ENCODE peak calls at places on chromosomes 7 and 10, in five cellular contexts. One of them, this sample, is unnamed. For H3K4me1, the result is how much of the 10 kb centered on the place peaks cover.

GRCh38 chr10:12377891-12378290 is 28.5 kb downstream of the CAMK1D start:
- DNase-seq in left lung: no peak
- DNase-seq in transverse colon: no peak
- DNase-seq in Caco-2: no peak
- DNase-seq in fibroblast of lung: no peak
- DNase-seq in this sample: no peak

GRCh38 chr7:84379446-84379845 is 184.9 kb upstream of the SEMA3A start:
- DNase-seq in left lung: no peak
- DNase-seq in Caco-2: no peak
- DNase-seq in fibroblast of lung: no peak
- DNase-seq in transverse colon: no peak
- DNase-seq in this sample: no peak

GRCh38 chr7:66250711-66251110 is 45.6 kb downstream of the TPST1 start:
- DNase-seq in transverse colon: no peak
- DNase-seq in left lung: no peak
- DNase-seq in fibroblast of lung: peak
- DNase-seq in Caco-2: no peak
- DNase-seq in this sample: no peak

GRCh38 chr10:91528768-91529167 is 104.1 kb downstream of the PPP1R3C start:
- DNase-seq in fibroblast of lung: no peak
- DNase-seq in left lung: no peak
- DNase-seq in Caco-2: no peak
- DNase-seq in transverse colon: no peak
- DNase-seq in this sample: no peak

GRCh38 chr10:18104223-18104872 is 35.9 kb upstream of the CACNB2 start:
- DNase-seq in Caco-2: peak
- DNase-seq in fibroblast of lung: peak
- DNase-seq in transverse colon: peak
- DNase-seq in left lung: no peak
- DNase-seq in this sample: peak

GRCh38 chr7:124603066-124603465 is 162.5 kb downstream of the GPR37 start:
- DNase-seq in transverse colon: no peak
- DNase-seq in Caco-2: no peak
- DNase-seq in left lung: no peak
- DNase-seq in fibroblast of lung: peak
- DNase-seq in this sample: no peak

GRCh38 chr7:123771846-123772245 is 23.0 kb upstream of the WASL start:
- DNase-seq in transverse colon: no peak
- DNase-seq in Caco-2: no peak
- DNase-seq in fibroblast of lung: no peak
- DNase-seq in left lung: no peak
- DNase-seq in this sample: no peak

GRCh38 chr7:45689011-45689796 is 115.0 kb downstream of the ADCY1 start:
- DNase-seq in fibroblast of lung: peak
- DNase-seq in transverse colon: no peak
- DNase-seq in Caco-2: no peak
- DNase-seq in left lung: no peak
- DNase-seq in this sample: no peak

GRCh38 chr10:9656386-9656785 is 1361.3 kb upstream of the CELF2 start:
- DNase-seq in Caco-2: no peak
- DNase-seq in left lung: no peak
- DNase-seq in transverse colon: no peak
- DNase-seq in fibroblast of lung: no peak
- DNase-seq in this sample: no peak

GRCh38 chr10:398954-399353 is 263.7 kb downstream of the ZMYND11 start:
- DNase-seq in left lung: no peak
- DNase-seq in fibroblast of lung: no peak
- DNase-seq in transverse colon: no peak
- DNase-seq in Caco-2: no peak
- DNase-seq in this sample: no peak

GRCh38 chr10:21505711-21506278 is 19.7 kb downstream of the SKIDA1 start:
- DNase-seq in transverse colon: no peak
- DNase-seq in fibroblast of lung: no peak
- DNase-seq in left lung: no peak
- DNase-seq in Caco-2: peak
- DNase-seq in this sample: no peak

GRCh38 chr10:120586471-120586872 is 129.4 kb downstream of the PLPP4 start:
- DNase-seq in transverse colon: no peak
- DNase-seq in left lung: no peak
- DNase-seq in Caco-2: no peak
- DNase-seq in fibroblast of lung: no peak
- DNase-seq in this sample: no peak

GRCh38 chr10:124636271-124636993 is 107.7 kb downstream of the FAM53B start:
- DNase-seq in left lung: no peak
- DNase-seq in transverse colon: no peak
- DNase-seq in fibroblast of lung: no peak
- DNase-seq in Caco-2: no peak
- DNase-seq in this sample: no peak

GRCh38 chr7:1457949-1458675 is 1.2 kb downstream of the MICALL2 start:
- DNase-seq in left lung: no peak
- DNase-seq in Caco-2: no peak
- DNase-seq in fibroblast of lung: peak
- DNase-seq in transverse colon: no peak
- DNase-seq in this sample: no peak

GRCh38 chr10:7592627-7593026 is 74.1 kb downstream of the ITIH5 start:
- DNase-seq in left lung: no peak
- DNase-seq in transverse colon: no peak
- DNase-seq in Caco-2: no peak
- DNase-seq in fibroblast of lung: no peak
- DNase-seq in this sample: no peak

GRCh38 chr7:2554654-2555053 is 670 bp downstream of the BRAT1 start:
- DNase-seq in fibroblast of lung: no peak
- DNase-seq in Caco-2: peak
- DNase-seq in left lung: no peak
- DNase-seq in transverse colon: no peak
- DNase-seq in this sample: peak

GRCh38 chr7:73833251-73833919 is 2.6 kb downstream of the CLDN4 start:
- DNase-seq in transverse colon: peak
- DNase-seq in left lung: peak
- DNase-seq in fibroblast of lung: no peak
- DNase-seq in Caco-2: peak
- DNase-seq in this sample: no peak

GRCh38 chr10:6037975-6038624 is 24.1 kb downstream of the IL2RA start:
- DNase-seq in Caco-2: no peak
- DNase-seq in fibroblast of lung: no peak
- DNase-seq in left lung: no peak
- DNase-seq in transverse colon: no peak
- DNase-seq in this sample: no peak

GRCh38 chr10:113740850-113741249 is 10.6 kb upstream of the PLEKHS1 start:
- DNase-seq in Caco-2: no peak
- DNase-seq in left lung: peak
- DNase-seq in fibroblast of lung: no peak
- DNase-seq in transverse colon: no peak
- DNase-seq in this sample: no peak

GRCh38 chr7:1535695-1536094 is 5.2 kb downstream of the MAFK start:
- DNase-seq in transverse colon: no peak
- DNase-seq in Caco-2: no peak
- DNase-seq in left lung: no peak
- DNase-seq in fibroblast of lung: no peak
- DNase-seq in this sample: no peak

GRCh38 chr7:94003446-94004023 is 620 bp downstream of the BET1 start:
- DNase-seq in left lung: no peak
- DNase-seq in transverse colon: no peak
- DNase-seq in fibroblast of lung: no peak
- DNase-seq in Caco-2: no peak
- DNase-seq in this sample: no peak

GRCh38 chr10:53022663-53023088 is 250.1 kb upstream of the MBL2 start:
- DNase-seq in Caco-2: peak
- DNase-seq in left lung: no peak
- DNase-seq in transverse colon: no peak
- DNase-seq in fibroblast of lung: no peak
- DNase-seq in this sample: no peak

GRCh38 chr7:74282748-74283459 is 6.3 kb upstream of the CLIP2 start:
- DNase-seq in fibroblast of lung: no peak
- DNase-seq in left lung: no peak
- DNase-seq in Caco-2: no peak
- DNase-seq in transverse colon: no peak
- DNase-seq in this sample: no peak

GRCh38 chr7:127347567-127348246 is 44.8 kb downstream of the ZNF800 start:
- DNase-seq in fibroblast of lung: peak
- DNase-seq in left lung: peak
- DNase-seq in transverse colon: peak
- DNase-seq in Caco-2: peak
- DNase-seq in this sample: peak

GRCh38 chr7:156751319-156751718 is 110.7 kb downstream of the RNF32 start:
- DNase-seq in fibroblast of lung: peak
- DNase-seq in Caco-2: no peak
- DNase-seq in left lung: no peak
- DNase-seq in transverse colon: no peak
- DNase-seq in this sample: no peak

GRCh38 chr10:132833421-132834111 is 47.6 kb upstream of the NKX6-2 start:
- DNase-seq in left lung: no peak
- DNase-seq in fibroblast of lung: no peak
- DNase-seq in transverse colon: no peak
- DNase-seq in Caco-2: no peak
- DNase-seq in this sample: no peak

GRCh38 chr7:112523871-112524270 is 43.1 kb downstream of the LSMEM1 start:
- DNase-seq in transverse colon: no peak
- DNase-seq in Caco-2: no peak
- DNase-seq in fibroblast of lung: no peak
- DNase-seq in left lung: no peak
- DNase-seq in this sample: no peak

GRCh38 chr7:16212610-16213009 is 208.7 kb downstream of the CRPPA start:
- DNase-seq in Caco-2: peak
- DNase-seq in fibroblast of lung: no peak
- DNase-seq in transverse colon: peak
- DNase-seq in left lung: no peak
- DNase-seq in this sample: no peak

GRCh38 chr10:90437452-90437851 is 420.4 kb downstream of the HTR7 start:
- DNase-seq in fibroblast of lung: peak
- DNase-seq in Caco-2: no peak
- DNase-seq in left lung: no peak
- DNase-seq in transverse colon: no peak
- DNase-seq in this sample: no peak

DNA sequence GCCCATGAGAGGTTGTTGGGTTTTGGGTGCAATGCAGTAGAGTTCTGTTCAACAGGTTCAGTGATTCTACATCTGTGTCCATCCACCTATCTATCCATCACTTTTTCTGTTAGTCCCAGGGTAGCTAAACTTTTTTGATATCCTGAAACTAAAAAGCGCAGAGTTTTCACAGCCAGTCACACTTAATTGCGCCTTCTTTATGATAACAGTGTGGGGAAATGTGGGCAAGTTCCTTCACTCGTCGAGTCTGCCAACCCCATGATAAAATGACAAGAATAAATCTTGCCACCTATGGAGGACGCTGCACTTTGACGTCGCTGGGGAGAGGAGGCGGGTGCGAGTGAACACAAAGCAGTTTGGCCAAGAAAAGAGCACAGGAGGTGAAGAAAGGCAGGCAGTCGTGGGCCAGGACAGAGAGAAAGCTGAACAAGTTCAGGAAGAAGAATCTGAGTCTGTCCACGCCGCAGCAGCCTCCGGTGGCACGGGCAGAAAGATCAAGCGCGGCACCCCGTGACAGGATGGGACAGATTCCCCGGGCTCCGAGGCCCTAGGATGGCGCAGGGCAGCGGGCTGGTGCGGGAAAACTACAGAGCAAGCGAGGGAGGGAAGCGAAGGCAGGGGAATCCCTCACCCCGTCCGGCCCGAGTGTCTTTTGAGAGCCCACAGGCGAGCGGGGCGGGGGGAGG is 9.2 kb downstream of the SP8 start:
- DNase-seq in transverse colon: no peak
- DNase-seq in fibroblast of lung: no peak
- DNase-seq in Caco-2: no peak
- DNase-seq in left lung: no peak
- DNase-seq in this sample: no peak
- TF ChIP-seq CTCF in transverse colon: no peak
- TF ChIP-seq CTCF in fibroblast of lung: no peak
- TF ChIP-seq CTCF in Caco-2: no peak
- TF ChIP-seq CTCF in left lung: no peak
- TF ChIP-seq CTCF in this sample: no peak

GRCh38 chr10:70162157-70162891 is 8.0 kb downstream of the SAR1A start:
- DNase-seq in transverse colon: no peak
- DNase-seq in Caco-2: no peak
- DNase-seq in fibroblast of lung: peak
- DNase-seq in left lung: no peak
- DNase-seq in this sample: no peak
- H3K4me1 ChIP-seq in transverse colon: under half
- H3K4me1 ChIP-seq in Caco-2: under half
- H3K4me1 ChIP-seq in fibroblast of lung: under half
- H3K4me1 ChIP-seq in left lung: half or more
- H3K4me1 ChIP-seq in this sample: half or more

GRCh38 chr7:115476666-115477065 is 553.9 kb downstream of the TFEC start:
- DNase-seq in transverse colon: no peak
- DNase-seq in Caco-2: no peak
- DNase-seq in fibroblast of lung: no peak
- DNase-seq in left lung: no peak
- DNase-seq in this sample: no peak

GRCh38 chr7:115475206-115475605 is 553.3 kb downstream of the MDFIC start:
- DNase-seq in left lung: no peak
- DNase-seq in Caco-2: no peak
- DNase-seq in fibroblast of lung: no peak
- DNase-seq in transverse colon: no peak
- DNase-seq in this sample: no peak

GRCh38 chr7:115475774-115476407 is 554.0 kb downstream of the MDFIC start:
- DNase-seq in Caco-2: no peak
- DNase-seq in fibroblast of lung: no peak
- DNase-seq in transverse colon: peak
- DNase-seq in left lung: no peak
- DNase-seq in this sample: no peak

GRCh38 chr7:115478426-115478825 is 552.1 kb downstream of the TFEC start:
- DNase-seq in transverse colon: no peak
- DNase-seq in left lung: no peak
- DNase-seq in Caco-2: no peak
- DNase-seq in fibroblast of lung: no peak
- DNase-seq in this sample: no peak

DNA sequence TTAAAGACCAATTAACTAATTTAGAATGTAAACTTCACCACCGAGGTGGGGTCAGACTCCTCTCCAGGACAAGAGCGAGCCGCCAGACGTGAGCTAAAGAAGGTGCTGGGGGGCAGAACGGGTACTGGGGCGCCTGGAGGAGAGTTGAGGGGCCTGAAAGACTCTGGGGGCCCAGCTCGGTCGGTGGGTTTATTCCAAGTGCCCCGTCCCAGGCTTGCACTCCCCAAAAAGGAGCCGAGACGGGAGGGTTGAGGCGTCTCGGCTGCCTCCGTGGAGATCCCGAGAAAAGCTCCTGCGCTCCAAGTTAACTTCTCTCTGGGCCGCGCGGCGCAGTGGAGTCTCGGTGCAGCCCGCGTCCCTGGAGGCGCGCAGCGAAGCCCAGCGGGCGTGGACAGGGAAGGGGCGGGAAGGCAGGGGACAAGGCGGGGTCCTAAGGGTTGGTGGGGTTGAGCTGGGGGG is 553.3 kb downstream of the TFEC start:
- DNase-seq in transverse colon: peak
- DNase-seq in left lung: peak
- DNase-seq in Caco-2: peak
- DNase-seq in fibroblast of lung: peak
- DNase-seq in this sample: peak
- H3K4me3 ChIP-seq in transverse colon: peak
- H3K4me3 ChIP-seq in left lung: peak
- H3K4me3 ChIP-seq in Caco-2: no peak
- H3K4me3 ChIP-seq in fibroblast of lung: peak
- H3K4me3 ChIP-seq in this sample: peak

GRCh38 chr10:63083904-63084689 is 49.0 kb upstream of the NRBF2 start:
- DNase-seq in Caco-2: peak
- DNase-seq in transverse colon: peak
- DNase-seq in left lung: no peak
- DNase-seq in fibroblast of lung: peak
- DNase-seq in this sample: no peak
- TF ChIP-seq CTCF in Caco-2: peak
- TF ChIP-seq CTCF in transverse colon: peak
- TF ChIP-seq CTCF in left lung: peak
- TF ChIP-seq CTCF in fibroblast of lung: peak
- TF ChIP-seq CTCF in this sample: peak